ENCODE peak calls at places on chromosomes 11 and 22, in five cellular contexts. One of them, this sample, is unnamed.

GRCh38 chr22:32389685-32390084 is 22.4 kb downstream of the RTCB start:
- DNase-seq in brain microvascular endothelial cell: peak
- DNase-seq in endodermal cell: peak
- DNase-seq in substantia nigra: no peak
- DNase-seq in hepatocyte: peak
- DNase-seq in this sample: no peak

GRCh38 chr22:37185646-37186227 is 2.3 kb downstream of the C1QTNF6 start:
- DNase-seq in brain microvascular endothelial cell: no peak
- DNase-seq in endodermal cell: no peak
- DNase-seq in substantia nigra: no peak
- DNase-seq in hepatocyte: no peak
- DNase-seq in this sample: no peak

GRCh38 chr11:45676522-45677095 is 11.2 kb upstream of the CHST1 start:
- DNase-seq in brain microvascular endothelial cell: no peak
- DNase-seq in endodermal cell: no peak
- DNase-seq in substantia nigra: no peak
- DNase-seq in hepatocyte: no peak
- DNase-seq in this sample: no peak

GRCh38 chr11:17014774-17015638 is 792 bp upstream of the PLEKHA7 start:
- DNase-seq in brain microvascular endothelial cell: peak
- DNase-seq in endodermal cell: peak
- DNase-seq in substantia nigra: no peak
- DNase-seq in hepatocyte: peak
- DNase-seq in this sample: no peak

GRCh38 chr11:122755409-122755808 is 82.9 kb upstream of the CRTAM start:
- DNase-seq in brain microvascular endothelial cell: no peak
- DNase-seq in endodermal cell: peak
- DNase-seq in substantia nigra: no peak
- DNase-seq in hepatocyte: peak
- DNase-seq in this sample: no peak

GRCh38 chr11:121656333-121657090 is 203.7 kb upstream of the SORL1-AS1 start:
- DNase-seq in brain microvascular endothelial cell: no peak
- DNase-seq in endodermal cell: no peak
- DNase-seq in substantia nigra: no peak
- DNase-seq in hepatocyte: peak
- DNase-seq in this sample: no peak

GRCh38 chr11:117199061-117199915 is at the start of gene TAGLN:
- DNase-seq in brain microvascular endothelial cell: peak
- DNase-seq in endodermal cell: peak
- DNase-seq in substantia nigra: no peak
- DNase-seq in hepatocyte: peak
- DNase-seq in this sample: peak

GRCh38 chr22:44385781-44386180 is 73.0 kb upstream of the SHISAL1 start:
- DNase-seq in brain microvascular endothelial cell: no peak
- DNase-seq in endodermal cell: peak
- DNase-seq in substantia nigra: no peak
- DNase-seq in hepatocyte: no peak
- DNase-seq in this sample: no peak

GRCh38 chr11:64663656-64664055 is 59.3 kb downstream of the NRXN2 start:
- DNase-seq in brain microvascular endothelial cell: no peak
- DNase-seq in endodermal cell: no peak
- DNase-seq in substantia nigra: no peak
- DNase-seq in hepatocyte: no peak
- DNase-seq in this sample: no peak

GRCh38 chr22:30471616-30472318 is at the start of gene SEC14L3:
- DNase-seq in brain microvascular endothelial cell: no peak
- DNase-seq in endodermal cell: no peak
- DNase-seq in substantia nigra: no peak
- DNase-seq in hepatocyte: no peak
- DNase-seq in this sample: no peak

GRCh38 chr11:24068197-24068596 is 428.7 kb upstream of the LUZP2 start:
- DNase-seq in brain microvascular endothelial cell: no peak
- DNase-seq in endodermal cell: no peak
- DNase-seq in substantia nigra: no peak
- DNase-seq in hepatocyte: no peak
- DNase-seq in this sample: no peak

GRCh38 chr22:40547729-40548143 is 88.8 kb downstream of the MRTFA start:
- DNase-seq in brain microvascular endothelial cell: no peak
- DNase-seq in endodermal cell: no peak
- DNase-seq in substantia nigra: no peak
- DNase-seq in hepatocyte: no peak
- DNase-seq in this sample: no peak

GRCh38 chr11:78453140-78453935 is 35.7 kb upstream of the GAB2 start:
- DNase-seq in brain microvascular endothelial cell: no peak
- DNase-seq in endodermal cell: no peak
- DNase-seq in substantia nigra: no peak
- DNase-seq in hepatocyte: no peak
- DNase-seq in this sample: no peak

GRCh38 chr11:122439911-122440782 is 215.4 kb upstream of the UBASH3B start:
- DNase-seq in brain microvascular endothelial cell: peak
- DNase-seq in endodermal cell: peak
- DNase-seq in substantia nigra: no peak
- DNase-seq in hepatocyte: peak
- DNase-seq in this sample: no peak

GRCh38 chr22:48391820-48392219 is 1435.9 kb downstream of the BRD1 start:
- DNase-seq in brain microvascular endothelial cell: no peak
- DNase-seq in endodermal cell: no peak
- DNase-seq in substantia nigra: no peak
- DNase-seq in hepatocyte: no peak
- DNase-seq in this sample: no peak

GRCh38 chr11:111748035-111748804 is 18.0 kb downstream of the PPP2R1B start:
- DNase-seq in brain microvascular endothelial cell: no peak
- DNase-seq in endodermal cell: no peak
- DNase-seq in substantia nigra: no peak
- DNase-seq in hepatocyte: no peak
- DNase-seq in this sample: no peak

GRCh38 chr22:30809086-30809485 is 114.4 kb downstream of the OSBP2 start:
- DNase-seq in brain microvascular endothelial cell: no peak
- DNase-seq in endodermal cell: no peak
- DNase-seq in substantia nigra: no peak
- DNase-seq in hepatocyte: no peak
- DNase-seq in this sample: no peak

GRCh38 chr11:15720460-15720859 is 605.7 kb downstream of the INSC start:
- DNase-seq in brain microvascular endothelial cell: peak
- DNase-seq in endodermal cell: no peak
- DNase-seq in substantia nigra: no peak
- DNase-seq in hepatocyte: no peak
- DNase-seq in this sample: no peak

GRCh38 chr11:27882066-27882697 is 181.9 kb upstream of the BDNF start:
- DNase-seq in brain microvascular endothelial cell: no peak
- DNase-seq in endodermal cell: no peak
- DNase-seq in substantia nigra: no peak
- DNase-seq in hepatocyte: no peak
- DNase-seq in this sample: no peak

GRCh38 chr22:27656970-27657369 is 144.6 kb downstream of the MN1 start:
- DNase-seq in brain microvascular endothelial cell: no peak
- DNase-seq in endodermal cell: no peak
- DNase-seq in substantia nigra: no peak
- DNase-seq in hepatocyte: no peak
- DNase-seq in this sample: no peak

GRCh38 chr11:30914143-30914762 is 328.1 kb upstream of the MPPED2 start:
- DNase-seq in brain microvascular endothelial cell: peak
- DNase-seq in endodermal cell: peak
- DNase-seq in substantia nigra: no peak
- DNase-seq in hepatocyte: peak
- DNase-seq in this sample: no peak

GRCh38 chr11:63277345-63277943 is 34.0 kb upstream of the SLC22A25 start:
- DNase-seq in brain microvascular endothelial cell: no peak
- DNase-seq in endodermal cell: no peak
- DNase-seq in substantia nigra: no peak
- DNase-seq in hepatocyte: no peak
- DNase-seq in this sample: no peak

GRCh38 chr11:134533511-134533910 is 121.5 kb upstream of the B3GAT1 start:
- DNase-seq in brain microvascular endothelial cell: no peak
- DNase-seq in endodermal cell: no peak
- DNase-seq in substantia nigra: no peak
- DNase-seq in hepatocyte: no peak
- DNase-seq in this sample: no peak

GRCh38 chr11:9688716-9689511 is 25.0 kb downstream of the SWAP70 start:
- DNase-seq in brain microvascular endothelial cell: peak
- DNase-seq in endodermal cell: no peak
- DNase-seq in substantia nigra: no peak
- DNase-seq in hepatocyte: peak
- DNase-seq in this sample: no peak

GRCh38 chr11:111407652-111408051 is 28.6 kb upstream of the POU2AF1 start:
- DNase-seq in brain microvascular endothelial cell: no peak
- DNase-seq in endodermal cell: no peak
- DNase-seq in substantia nigra: no peak
- DNase-seq in hepatocyte: no peak
- DNase-seq in this sample: no peak

GRCh38 chr22:49190816-49191505 is 636.7 kb downstream of the BRD1 start:
- DNase-seq in brain microvascular endothelial cell: no peak
- DNase-seq in endodermal cell: no peak
- DNase-seq in substantia nigra: no peak
- DNase-seq in hepatocyte: no peak
- DNase-seq in this sample: no peak

GRCh38 chr11:121936781-121937447 is 179.1 kb downstream of the BLID start:
- DNase-seq in brain microvascular endothelial cell: peak
- DNase-seq in endodermal cell: no peak
- DNase-seq in substantia nigra: no peak
- DNase-seq in hepatocyte: no peak
- DNase-seq in this sample: no peak

GRCh38 chr22:19710769-19711106 is 3.6 kb upstream of the SEPTIN5 start:
- DNase-seq in brain microvascular endothelial cell: no peak
- DNase-seq in endodermal cell: no peak
- DNase-seq in substantia nigra: no peak
- DNase-seq in hepatocyte: no peak
- DNase-seq in this sample: no peak

GRCh38 chr22:50660306-50660705 is 12.3 kb upstream of the SHANK3 start:
- DNase-seq in brain microvascular endothelial cell: no peak
- DNase-seq in endodermal cell: no peak
- DNase-seq in substantia nigra: no peak
- DNase-seq in hepatocyte: no peak
- DNase-seq in this sample: no peak

GRCh38 chr11:65415499-65416340 is 6.9 kb upstream of the NEAT1 start:
- DNase-seq in brain microvascular endothelial cell: no peak
- DNase-seq in endodermal cell: peak
- DNase-seq in substantia nigra: no peak
- DNase-seq in hepatocyte: no peak
- DNase-seq in this sample: no peak

GRCh38 chr11:31262761-31263160 is 106.8 kb downstream of the DCDC1 start:
- DNase-seq in brain microvascular endothelial cell: no peak
- DNase-seq in endodermal cell: no peak
- DNase-seq in substantia nigra: no peak
- DNase-seq in hepatocyte: no peak
- DNase-seq in this sample: no peak

GRCh38 chr22:17938484-17938924 is 85.9 kb downstream of the MICAL3 start:
- DNase-seq in brain microvascular endothelial cell: no peak
- DNase-seq in endodermal cell: no peak
- DNase-seq in substantia nigra: no peak
- DNase-seq in hepatocyte: no peak
- DNase-seq in this sample: no peak

GRCh38 chr11:67450796-67451657 is 1.5 kb downstream of the GPR152 start:
- DNase-seq in brain microvascular endothelial cell: no peak
- DNase-seq in endodermal cell: peak
- DNase-seq in substantia nigra: no peak
- DNase-seq in hepatocyte: no peak
- DNase-seq in this sample: no peak

GRCh38 chr22:44403930-44404329 is 91.2 kb upstream of the SHISAL1 start:
- DNase-seq in brain microvascular endothelial cell: no peak
- DNase-seq in endodermal cell: peak
- DNase-seq in substantia nigra: no peak
- DNase-seq in hepatocyte: no peak
- DNase-seq in this sample: no peak

GRCh38 chr22:40853961-40854360 is 2.5 kb downstream of the ST13 start:
- DNase-seq in brain microvascular endothelial cell: no peak
- DNase-seq in endodermal cell: no peak
- DNase-seq in substantia nigra: no peak
- DNase-seq in hepatocyte: no peak
- DNase-seq in this sample: no peak

DNA sequence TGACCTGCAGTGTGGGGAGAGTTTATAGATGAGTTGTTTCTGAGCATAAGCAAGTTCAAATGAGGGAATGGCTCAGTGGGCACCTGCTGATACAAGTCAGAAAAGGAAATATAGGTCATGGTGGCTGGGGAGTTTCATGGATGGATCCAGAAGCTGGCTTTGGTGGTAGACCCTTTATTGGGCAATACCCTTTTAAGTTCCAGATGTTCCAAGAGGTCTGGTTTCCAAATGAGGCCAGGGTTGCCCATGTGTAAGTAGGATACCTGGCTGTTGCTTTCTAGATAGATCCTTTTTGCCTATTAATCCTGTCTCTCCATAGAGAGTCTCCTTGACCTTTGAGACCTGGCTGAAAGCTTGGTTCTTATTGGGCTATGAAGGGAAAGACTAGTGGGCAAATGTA is 2.2 kb downstream of the STIM1 start:
- DNase-seq in brain microvascular endothelial cell: no peak
- DNase-seq in endodermal cell: no peak
- DNase-seq in substantia nigra: no peak
- DNase-seq in hepatocyte: no peak
- DNase-seq in this sample: no peak
- H3K27ac ChIP-seq in brain microvascular endothelial cell: no peak
- H3K27ac ChIP-seq in endodermal cell: no peak
- H3K27ac ChIP-seq in substantia nigra: no peak
- H3K27ac ChIP-seq in hepatocyte: no peak
- H3K27ac ChIP-seq in this sample: no peak

GRCh38 chr11:69497221-69497787 is 15.8 kb downstream of the LINC01488 start:
- DNase-seq in brain microvascular endothelial cell: peak
- DNase-seq in endodermal cell: no peak
- DNase-seq in substantia nigra: no peak
- DNase-seq in hepatocyte: peak
- DNase-seq in this sample: peak
- H3K27ac ChIP-seq in brain microvascular endothelial cell: no peak
- H3K27ac ChIP-seq in endodermal cell: peak
- H3K27ac ChIP-seq in substantia nigra: peak
- H3K27ac ChIP-seq in hepatocyte: peak
- H3K27ac ChIP-seq in this sample: no peak

GRCh38 chr22:46651316-46651715 is 31.1 kb downstream of the GRAMD4 start:
- DNase-seq in brain microvascular endothelial cell: no peak
- DNase-seq in endodermal cell: no peak
- DNase-seq in substantia nigra: no peak
- DNase-seq in hepatocyte: no peak
- DNase-seq in this sample: no peak
- H3K27ac ChIP-seq in brain microvascular endothelial cell: no peak
- H3K27ac ChIP-seq in endodermal cell: no peak
- H3K27ac ChIP-seq in substantia nigra: no peak
- H3K27ac ChIP-seq in hepatocyte: no peak
- H3K27ac ChIP-seq in this sample: no peak

DNA sequence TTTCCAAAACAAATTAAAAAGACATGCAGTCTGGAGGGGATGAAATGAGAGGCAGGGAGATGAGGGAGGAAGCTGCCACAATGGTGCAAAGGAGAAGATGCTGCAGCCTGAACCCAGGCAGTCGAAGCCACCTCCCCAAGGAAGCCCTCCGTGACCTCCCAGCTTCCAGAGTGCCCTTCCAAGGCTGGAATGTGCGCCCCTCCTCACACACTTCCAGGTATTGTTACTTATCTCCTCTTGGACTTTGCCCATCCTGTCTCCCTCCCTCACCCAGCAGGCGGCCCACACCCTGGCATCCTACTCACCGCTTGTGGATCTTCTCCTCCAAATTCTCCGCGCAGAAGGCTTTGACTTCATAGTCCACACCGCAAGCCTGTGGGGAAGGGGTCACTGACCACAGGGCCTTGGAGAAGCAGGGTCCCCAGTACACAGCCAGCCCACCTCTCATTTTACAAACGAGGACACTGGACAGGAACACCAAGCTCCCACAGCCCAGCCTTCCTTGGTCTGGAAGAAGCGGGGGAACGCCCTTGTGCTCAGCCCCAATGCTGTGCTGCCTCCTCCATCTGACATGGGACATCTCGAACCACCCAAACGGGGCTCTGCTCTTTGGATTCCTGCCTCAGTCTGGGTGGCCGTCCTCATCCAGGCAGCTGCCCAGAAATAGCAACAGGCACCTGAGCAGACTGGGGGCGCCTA is 40.3 kb downstream of the TPBGL start:
- DNase-seq in brain microvascular endothelial cell: no peak
- DNase-seq in endodermal cell: peak
- DNase-seq in substantia nigra: no peak
- DNase-seq in hepatocyte: no peak
- DNase-seq in this sample: no peak
- H3K27ac ChIP-seq in brain microvascular endothelial cell: no peak
- H3K27ac ChIP-seq in endodermal cell: no peak
- H3K27ac ChIP-seq in substantia nigra: peak
- H3K27ac ChIP-seq in hepatocyte: peak
- H3K27ac ChIP-seq in this sample: no peak

This sample was measured in thoracic aorta.